ENCODE peak calls at places on chromosomes 2 and 18, in seven cellular contexts. Q is dermis microvascular lymphatic vessel endothelial cell; G is T follicular helper cell; I is foreskin fibroblast; E is stimulated activated CD4-positive, alpha-beta T cell treated with anti-CD3 and anti-CD28 coated beads, Interleukin-12 subunit alpha, Interleukin-12 subunit beta, amount 100 ng/mL, for 4 hours; M is mucosa of descending colon; H is HEK293T. J is an unnamed sample.

GRCh38 chr2:239626971-239627598 is 226.3 kb upstream of the HDAC4 start:
- DNase-seq in Q (no peak), G (no peak), I (no peak), E (no peak), M (no peak), H (no peak), J (no peak)

GRCh38 chr2:75068546-75068945 is 110.1 kb downstream of the POLE4 start:
- DNase-seq in Q (no peak), G (no peak), I (no peak), E (no peak), M (no peak), H (no peak), J (no peak)

GRCh38 chr2:240179941-240180666 is 39.6 kb upstream of the OTOS start:
- DNase-seq in Q (no peak), G (no peak), I (no peak), E (no peak), M (no peak), H (no peak), J (no peak)

GRCh38 chr2:186205243-186205642 is 280.8 kb upstream of the ZC3H15 start:
- DNase-seq in Q (no peak), G (no peak), I (no peak), E (no peak), M (no peak), H (no peak), J (no peak)

GRCh38 chr18:74549591-74550104 is 15.3 kb downstream of the CNDP1 start:
- DNase-seq in Q (no peak), G (no peak), I (no peak), E (no peak), M (no peak), H (no peak), J (no peak)

GRCh38 chr2:63701406-63701805 is 112.6 kb downstream of the MDH1 start:
- DNase-seq in Q (no peak), G (no peak), I (no peak), E (no peak), M (no peak), H (no peak), J (no peak)

GRCh38 chr2:12127639-12128038 is 381.2 kb downstream of the LPIN1 start:
- DNase-seq in Q (no peak), G (no peak), I (no peak), E (no peak), M (no peak), H (no peak), J (no peak)

GRCh38 chr2:183242937-183243336 is 118.7 kb downstream of the NUP35 start:
- DNase-seq in Q (no peak), G (no peak), I (no peak), E (no peak), M (no peak), H (no peak), J (no peak)

GRCh38 chr2:96240341-96241038 is 25.3 kb downstream of the TMEM127 start:
- DNase-seq in Q (no peak), G (no peak), I (no peak), E (no peak), M (no peak), H (no peak), J (no peak)

GRCh38 chr2:113105047-113105446 is 22.4 kb upstream of the IL1RN start:
- DNase-seq in Q (no peak), G (no peak), I (peak), E (no peak), M (no peak), H (no peak), J (no peak)

GRCh38 chr18:44453505-44453904 is 227.2 kb upstream of the SETBP1 start:
- DNase-seq in Q (no peak), G (no peak), I (no peak), E (no peak), M (no peak), H (no peak), J (no peak)

J was measured in stomach.